ENCODE peak calls at places on chromosomes 3 and 15, in seven cellular contexts. One of them, this sample, is unnamed.

GRCh38 chr3:114892117-114892870 is 254.8 kb downstream of the ZBTB20 start:
- DNase-seq in NCI-H69: peak; percentile 53
- DNase-seq in activated T-helper 9 cell treated with anti-CD3 and anti-CD28 coated beads, Interleukin-2, amount 50 U/mL, for 16 hours: no peak
- DNase-seq in GDM1: no peak
- DNase-seq in left colon: no peak
- DNase-seq in amniotic stem cell: no peak
- DNase-seq in T-helper 2 cell: no peak
- DNase-seq in this sample: no peak

GRCh38 chr15:84734794-84735479 is 13.5 kb upstream of the ZNF592 start:
- DNase-seq in NCI-H69: peak; percentile 52
- DNase-seq in activated T-helper 9 cell treated with anti-CD3 and anti-CD28 coated beads, Interleukin-2, amount 50 U/mL, for 16 hours: peak; percentile 48
- DNase-seq in GDM1: peak; percentile 68
- DNase-seq in left colon: peak; percentile 81
- DNase-seq in amniotic stem cell: no peak
- DNase-seq in T-helper 2 cell: peak; percentile 60
- DNase-seq in this sample: peak; percentile 67

GRCh38 chr3:14465425-14465824 is 63.0 kb downstream of the SLC6A6 start:
- DNase-seq in NCI-H69: no peak
- DNase-seq in activated T-helper 9 cell treated with anti-CD3 and anti-CD28 coated beads, Interleukin-2, amount 50 U/mL, for 16 hours: no peak
- DNase-seq in GDM1: no peak
- DNase-seq in left colon: no peak
- DNase-seq in amniotic stem cell: no peak
- DNase-seq in T-helper 2 cell: no peak
- DNase-seq in this sample: no peak

GRCh38 chr15:83107841-83108181 is 366 bp downstream of the TM6SF1 start:
- DNase-seq in NCI-H69: no peak
- DNase-seq in activated T-helper 9 cell treated with anti-CD3 and anti-CD28 coated beads, Interleukin-2, amount 50 U/mL, for 16 hours: no peak
- DNase-seq in GDM1: no peak
- DNase-seq in left colon: no peak
- DNase-seq in amniotic stem cell: no peak
- DNase-seq in T-helper 2 cell: no peak
- DNase-seq in this sample: no peak

GRCh38 chr3:107897471-107898180 is 193.2 kb downstream of the CD47 start:
- DNase-seq in NCI-H69: peak; percentile 69
- DNase-seq in activated T-helper 9 cell treated with anti-CD3 and anti-CD28 coated beads, Interleukin-2, amount 50 U/mL, for 16 hours: no peak
- DNase-seq in GDM1: no peak
- DNase-seq in left colon: no peak
- DNase-seq in amniotic stem cell: no peak
- DNase-seq in T-helper 2 cell: no peak
- DNase-seq in this sample: no peak

GRCh38 chr15:96002890-96003859 is 327.3 kb upstream of the NR2F2 start:
- DNase-seq in NCI-H69: no peak
- DNase-seq in activated T-helper 9 cell treated with anti-CD3 and anti-CD28 coated beads, Interleukin-2, amount 50 U/mL, for 16 hours: no peak
- DNase-seq in GDM1: no peak
- DNase-seq in left colon: no peak
- DNase-seq in amniotic stem cell: no peak
- DNase-seq in T-helper 2 cell: no peak
- DNase-seq in this sample: no peak

GRCh38 chr3:67312205-67312604 is 314.1 kb downstream of the KBTBD8 start:
- DNase-seq in NCI-H69: no peak
- DNase-seq in activated T-helper 9 cell treated with anti-CD3 and anti-CD28 coated beads, Interleukin-2, amount 50 U/mL, for 16 hours: no peak
- DNase-seq in GDM1: no peak
- DNase-seq in left colon: no peak
- DNase-seq in amniotic stem cell: no peak
- DNase-seq in T-helper 2 cell: no peak
- DNase-seq in this sample: no peak

GRCh38 chr3:24457719-24458118 is 36.9 kb downstream of the THRB start:
- DNase-seq in NCI-H69: peak; percentile 38
- DNase-seq in activated T-helper 9 cell treated with anti-CD3 and anti-CD28 coated beads, Interleukin-2, amount 50 U/mL, for 16 hours: no peak
- DNase-seq in GDM1: no peak
- DNase-seq in left colon: no peak
- DNase-seq in amniotic stem cell: no peak
- DNase-seq in T-helper 2 cell: no peak
- DNase-seq in this sample: no peak

GRCh38 chr3:44966795-44967278 is 9.1 kb downstream of the ZDHHC3 start:
- DNase-seq in NCI-H69: peak; percentile 19
- DNase-seq in activated T-helper 9 cell treated with anti-CD3 and anti-CD28 coated beads, Interleukin-2, amount 50 U/mL, for 16 hours: no peak
- DNase-seq in GDM1: no peak
- DNase-seq in left colon: peak; percentile 63
- DNase-seq in amniotic stem cell: no peak
- DNase-seq in T-helper 2 cell: no peak
- DNase-seq in this sample: no peak

GRCh38 chr3:57582470-57583168 is 14.5 kb downstream of the ARF4 start:
- DNase-seq in NCI-H69: peak; percentile 62
- DNase-seq in activated T-helper 9 cell treated with anti-CD3 and anti-CD28 coated beads, Interleukin-2, amount 50 U/mL, for 16 hours: no peak
- DNase-seq in GDM1: no peak
- DNase-seq in left colon: no peak
- DNase-seq in amniotic stem cell: no peak
- DNase-seq in T-helper 2 cell: no peak
- DNase-seq in this sample: no peak

GRCh38 chr3:51710631-51711351 is 3.9 kb downstream of the GRM2 start:
- DNase-seq in NCI-H69: peak; percentile 6
- DNase-seq in activated T-helper 9 cell treated with anti-CD3 and anti-CD28 coated beads, Interleukin-2, amount 50 U/mL, for 16 hours: no peak
- DNase-seq in GDM1: no peak
- DNase-seq in left colon: no peak
- DNase-seq in amniotic stem cell: no peak
- DNase-seq in T-helper 2 cell: no peak
- DNase-seq in this sample: no peak

GRCh38 chr3:48997714-48998637 is 7.9 kb downstream of the P4HTM start:
- DNase-seq in NCI-H69: peak; percentile 32
- DNase-seq in activated T-helper 9 cell treated with anti-CD3 and anti-CD28 coated beads, Interleukin-2, amount 50 U/mL, for 16 hours: no peak
- DNase-seq in GDM1: no peak
- DNase-seq in left colon: no peak
- DNase-seq in amniotic stem cell: no peak
- DNase-seq in T-helper 2 cell: no peak
- DNase-seq in this sample: no peak

GRCh38 chr15:39680868-39681267 is 100.0 kb downstream of the THBS1 start:
- DNase-seq in NCI-H69: no peak
- DNase-seq in activated T-helper 9 cell treated with anti-CD3 and anti-CD28 coated beads, Interleukin-2, amount 50 U/mL, for 16 hours: no peak
- DNase-seq in GDM1: no peak
- DNase-seq in left colon: no peak
- DNase-seq in amniotic stem cell: no peak
- DNase-seq in T-helper 2 cell: no peak
- DNase-seq in this sample: no peak

GRCh38 chr3:175479175-175479574 is 620.0 kb downstream of the NAALADL2 start:
- DNase-seq in NCI-H69: no peak
- DNase-seq in activated T-helper 9 cell treated with anti-CD3 and anti-CD28 coated beads, Interleukin-2, amount 50 U/mL, for 16 hours: no peak
- DNase-seq in GDM1: no peak
- DNase-seq in left colon: no peak
- DNase-seq in amniotic stem cell: no peak
- DNase-seq in T-helper 2 cell: no peak
- DNase-seq in this sample: no peak

GRCh38 chr15:25501828-25502446 is 63.1 kb upstream of the UBE3A start:
- DNase-seq in NCI-H69: peak; percentile 68
- DNase-seq in activated T-helper 9 cell treated with anti-CD3 and anti-CD28 coated beads, Interleukin-2, amount 50 U/mL, for 16 hours: no peak
- DNase-seq in GDM1: peak; percentile 8
- DNase-seq in left colon: peak; percentile 12
- DNase-seq in amniotic stem cell: no peak
- DNase-seq in T-helper 2 cell: no peak
- DNase-seq in this sample: no peak

GRCh38 chr3:33146791-33147445 is 33.1 kb downstream of the CRTAP start:
- DNase-seq in NCI-H69: no peak
- DNase-seq in activated T-helper 9 cell treated with anti-CD3 and anti-CD28 coated beads, Interleukin-2, amount 50 U/mL, for 16 hours: no peak
- DNase-seq in GDM1: no peak
- DNase-seq in left colon: no peak
- DNase-seq in amniotic stem cell: no peak
- DNase-seq in T-helper 2 cell: no peak
- DNase-seq in this sample: no peak

GRCh38 chr3:142027713-142028112 is 121.6 kb downstream of the TFDP2 start:
- DNase-seq in NCI-H69: peak; percentile 42
- DNase-seq in activated T-helper 9 cell treated with anti-CD3 and anti-CD28 coated beads, Interleukin-2, amount 50 U/mL, for 16 hours: no peak
- DNase-seq in GDM1: peak; percentile 0
- DNase-seq in left colon: peak; percentile 31
- DNase-seq in amniotic stem cell: no peak
- DNase-seq in T-helper 2 cell: no peak
- DNase-seq in this sample: no peak

GRCh38 chr15:93146196-93146595 is 57.2 kb upstream of the RGMA start:
- DNase-seq in NCI-H69: no peak
- DNase-seq in activated T-helper 9 cell treated with anti-CD3 and anti-CD28 coated beads, Interleukin-2, amount 50 U/mL, for 16 hours: no peak
- DNase-seq in GDM1: no peak
- DNase-seq in left colon: no peak
- DNase-seq in amniotic stem cell: no peak
- DNase-seq in T-helper 2 cell: no peak
- DNase-seq in this sample: no peak

This sample was measured in CD8-positive, alpha-beta memory T cell.